ENCODE peak calls at places on chromosome 12, in ten cellular contexts. Q is stomach, T is SK-N-SH, O is breast epithelium, H is transverse colon, P is HCT116, S is suprapubic skin, E is GM12878, U is endothelial cell of umbilical vein, K is vagina. V is an unnamed sample. For H3K9me3, the result is how much of the 10 kb centered on the place peaks cover.

GRCh38 chr12:53180931-53181645 is 363 bp upstream of the CSAD start:
- DNase-seq in K (no peak), S (no peak), P (peak), H (peak), E (no peak), U (peak), Q (peak), O (peak), T (peak), V (peak)

GRCh38 chr12:53182836-53183235 is 2.1 kb upstream of the CSAD start:
- DNase-seq in E (no peak), O (no peak), P (no peak), T (no peak), K (no peak), U (peak), Q (no peak), S (no peak), H (no peak), V (no peak)

GRCh38 chr12:2332947-2333346 is 280.2 kb downstream of the CACNA1C start:
- DNase-seq in U (no peak), P (peak), T (no peak), S (no peak), E (no peak), O (no peak), H (no peak), Q (no peak), K (no peak), V (peak)

GRCh38 chr12:53659011-53659551 is 16.8 kb downstream of the ATP5MC2 start:
- DNase-seq in K (no peak), U (peak), T (no peak), Q (peak), P (peak), E (no peak), O (peak), S (no peak), H (peak), V (no peak)

GRCh38 chr12:49131973-49132461 is 822 bp upstream of the TUBA1B start:
- DNase-seq in O (no peak), S (no peak), T (no peak), Q (no peak), H (peak), K (no peak), P (no peak), U (peak), E (no peak), V (no peak)

GRCh38 chr12:116381744-116382455 is 104.4 kb upstream of the MED13L start:
- DNase-seq in S (no peak), P (no peak), T (no peak), E (no peak), Q (no peak), U (peak), H (no peak), K (no peak), O (no peak), V (no peak)

GRCh38 chr12:110271015-110271414 is 10.0 kb upstream of the ATP2A2 start:
- DNase-seq in H (no peak), S (no peak), E (no peak), P (no peak), U (no peak), O (no peak), K (no peak), T (no peak), Q (no peak), V (no peak)

GRCh38 chr12:47458273-47458672 is 247.6 kb downstream of the RPAP3 start:
- DNase-seq in U (no peak), E (no peak), H (no peak), P (peak), T (no peak), O (no peak), Q (no peak), K (no peak), S (no peak), V (no peak)

GRCh38 chr12:96237465-96238077 is 43.4 kb downstream of the ELK3 start:
- DNase-seq in S (peak), K (no peak), H (peak), Q (peak), E (no peak), O (peak), T (no peak), U (peak), P (no peak), V (peak)

GRCh38 chr12:94244165-94245133 is 96.1 kb downstream of the PLXNC1 start:
- DNase-seq in P (no peak), S (no peak), U (no peak), E (no peak), O (no peak), H (peak), T (no peak), Q (peak), K (no peak), V (no peak)

GRCh38 chr12:118327381-118327780 is 45.3 kb downstream of the TAOK3 start:
- DNase-seq in S (no peak), E (no peak), K (no peak), P (no peak), T (no peak), U (no peak), O (no peak), H (no peak), Q (no peak), V (no peak)

GRCh38 chr12:44603701-44604100 is 272.4 kb downstream of the NELL2 start:
- DNase-seq in E (no peak), Q (no peak), O (no peak), U (no peak), P (no peak), S (no peak), K (no peak), H (no peak), T (no peak), V (no peak)

GRCh38 chr12:47071241-47071852 is 8.1 kb upstream of the PCED1B start:
- DNase-seq in Q (no peak), T (no peak), U (no peak), P (no peak), E (no peak), K (no peak), H (no peak), S (no peak), O (no peak), V (no peak)

GRCh38 chr12:120628919-120629318 is 11.5 kb upstream of the CABP1 start:
- DNase-seq in P (no peak), U (no peak), E (no peak), Q (peak), T (peak), K (no peak), O (no peak), H (peak), S (no peak), V (no peak)

GRCh38 chr12:57451233-57451778 is 3.8 kb upstream of the INHBE start:
- DNase-seq in U (no peak), T (no peak), Q (no peak), S (no peak), O (no peak), E (no peak), H (no peak), K (no peak), P (no peak), V (no peak)

GRCh38 chr12:84198294-84198946 is 714.2 kb downstream of the SLC6A15 start:
- DNase-seq in P (no peak), U (no peak), H (no peak), T (no peak), E (no peak), K (no peak), O (no peak), S (no peak), Q (no peak), V (no peak)

GRCh38 chr12:95788637-95789036 is 1.9 kb downstream of the NTN4 start:
- DNase-seq in O (no peak), H (no peak), U (peak), K (no peak), T (no peak), S (no peak), P (no peak), Q (no peak), E (no peak), V (no peak)

GRCh38 chr12:68530965-68531364 is 79.7 kb upstream of the RAP1B start:
- DNase-seq in E (no peak), O (no peak), U (peak), S (no peak), K (no peak), P (no peak), H (no peak), Q (no peak), T (no peak), V (no peak)

GRCh38 chr12:57156701-57157403 is 9.4 kb upstream of the LRP1-AS start:
- DNase-seq in O (no peak), U (no peak), Q (no peak), T (no peak), S (no peak), P (no peak), H (no peak), E (no peak), K (no peak), V (peak)

GRCh38 chr12:7642876-7643309 is 22.8 kb downstream of the APOBEC1 start:
- DNase-seq in H (no peak), O (no peak), P (peak), Q (no peak), T (no peak), E (no peak), U (peak), K (no peak), S (no peak), V (no peak)

GRCh38 chr12:116196752-116197718 is 80.5 kb downstream of the MED13L start:
- DNase-seq in Q (no peak), T (peak), K (no peak), O (no peak), E (no peak), U (no peak), S (no peak), H (no peak), P (no peak), V (no peak)

GRCh38 chr12:5204271-5204670 is 160.6 kb downstream of the KCNA5 start:
- DNase-seq in K (no peak), O (no peak), T (no peak), H (no peak), E (no peak), U (no peak), Q (no peak), S (no peak), P (no peak), V (no peak)

GRCh38 chr12:115001538-115001937 is 317.6 kb upstream of the TBX3 start:
- DNase-seq in K (no peak), P (no peak), Q (no peak), O (no peak), U (no peak), H (no peak), E (no peak), T (no peak), S (no peak), V (no peak)

GRCh38 chr12:30694971-30695326 is 720 bp downstream of the IPO8 start:
- DNase-seq in P (peak), U (peak), S (no peak), T (peak), O (no peak), E (no peak), K (no peak), H (peak), Q (peak), V (peak)

GRCh38 chr12:68036642-68037041 is 47.4 kb downstream of the IFNG-AS1 start:
- DNase-seq in U (no peak), S (no peak), E (no peak), P (no peak), K (no peak), T (no peak), Q (no peak), O (no peak), H (no peak), V (no peak)

GRCh38 chr12:57579011-57579410 is 12.0 kb upstream of the PIP4K2C start:
- DNase-seq in O (no peak), U (no peak), E (no peak), Q (no peak), T (no peak), K (no peak), H (no peak), P (no peak), S (no peak), V (no peak)

GRCh38 chr12:50734409-50735263 is 29.3 kb upstream of the ATF1 start:
- DNase-seq in U (peak), Q (no peak), O (no peak), S (no peak), P (peak), K (no peak), H (no peak), T (peak), E (no peak), V (no peak)

GRCh38 chr12:100077367-100077766 is 65.3 kb downstream of the BLTP3B start:
- DNase-seq in T (peak), P (no peak), Q (no peak), H (no peak), U (no peak), K (no peak), O (no peak), S (no peak), E (no peak), V (no peak)
- H3K9me3 ChIP-seq in T (under half), P (under half), Q (under half), H (under half), U (under half), K (under half), O (under half), S (under half), E (under half), V (under half)

DNA sequence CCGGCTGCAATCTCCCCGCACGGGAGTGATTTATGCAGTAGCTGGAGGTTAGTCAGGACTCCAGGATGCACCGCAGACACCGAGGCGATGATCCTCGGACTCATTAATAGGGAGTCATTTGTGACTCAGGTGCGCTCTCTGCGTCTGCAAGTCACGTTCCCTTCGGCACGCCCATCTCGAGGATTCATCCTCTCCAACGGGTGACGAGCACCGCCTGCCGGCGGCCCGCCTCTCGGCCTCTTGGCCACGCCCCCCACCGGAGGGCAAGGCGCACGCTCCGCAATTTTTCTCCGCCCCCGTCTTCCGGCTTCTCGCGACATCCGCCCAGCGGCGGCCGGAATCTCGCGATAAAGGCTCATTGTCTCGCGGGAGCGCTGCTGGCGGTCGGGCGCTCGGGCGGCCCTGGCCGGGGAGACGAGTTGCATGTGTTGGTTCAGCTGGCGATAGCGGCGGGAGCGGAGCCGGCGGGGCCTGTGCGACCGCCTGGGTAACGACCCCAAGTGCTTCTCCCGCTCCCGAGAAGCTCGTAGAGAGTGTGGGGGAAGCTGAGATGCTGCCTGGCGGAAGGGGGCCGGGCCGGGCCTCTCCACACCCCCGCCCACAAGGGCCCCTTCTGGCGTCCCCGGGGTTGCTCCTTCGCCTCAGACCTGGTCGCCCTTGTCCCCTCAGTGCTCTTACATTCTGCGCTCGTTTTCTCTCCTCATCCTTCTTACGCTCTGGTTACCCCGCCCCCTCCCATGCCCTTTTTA is at the start of gene DENR:
- DNase-seq in U (peak), K (peak), Q (peak), O (peak), T (peak), S (peak), P (peak), E (peak), H (peak), V (peak)
- TF ChIP-seq POLR2AphosphoS5 in U (peak), K (peak), Q (peak), O (peak), T (peak), S (peak), P (peak), E (peak), H (peak), V (peak)

DNA sequence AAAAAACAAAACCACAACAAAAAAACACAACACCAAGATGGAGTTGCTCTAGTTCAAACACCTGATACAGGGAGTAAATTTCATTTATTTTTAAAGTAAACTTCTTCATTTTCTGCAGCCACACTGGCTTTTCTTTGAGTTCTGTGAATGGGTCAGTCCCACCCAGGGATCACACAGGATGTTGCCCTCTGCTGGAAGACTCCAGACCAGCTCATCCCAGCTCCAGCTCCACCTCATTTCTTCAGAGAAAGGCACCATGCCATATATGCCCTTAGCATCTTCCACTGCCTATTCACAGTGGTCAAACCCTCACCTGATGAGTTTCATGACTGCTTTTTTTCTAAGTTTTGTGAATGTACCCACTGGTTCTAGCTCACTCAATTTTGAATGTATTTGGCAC is 8.0 kb downstream of the GLIPR1 start:
- DNase-seq in S (no peak), Q (no peak), H (no peak), P (no peak), T (peak), E (no peak), U (no peak), O (no peak), K (no peak), V (no peak)
- TF ChIP-seq CTCF in S (no peak), Q (no peak), H (peak), P (peak), T (peak), E (peak), U (peak), O (no peak), K (no peak), V (no peak)

DNA sequence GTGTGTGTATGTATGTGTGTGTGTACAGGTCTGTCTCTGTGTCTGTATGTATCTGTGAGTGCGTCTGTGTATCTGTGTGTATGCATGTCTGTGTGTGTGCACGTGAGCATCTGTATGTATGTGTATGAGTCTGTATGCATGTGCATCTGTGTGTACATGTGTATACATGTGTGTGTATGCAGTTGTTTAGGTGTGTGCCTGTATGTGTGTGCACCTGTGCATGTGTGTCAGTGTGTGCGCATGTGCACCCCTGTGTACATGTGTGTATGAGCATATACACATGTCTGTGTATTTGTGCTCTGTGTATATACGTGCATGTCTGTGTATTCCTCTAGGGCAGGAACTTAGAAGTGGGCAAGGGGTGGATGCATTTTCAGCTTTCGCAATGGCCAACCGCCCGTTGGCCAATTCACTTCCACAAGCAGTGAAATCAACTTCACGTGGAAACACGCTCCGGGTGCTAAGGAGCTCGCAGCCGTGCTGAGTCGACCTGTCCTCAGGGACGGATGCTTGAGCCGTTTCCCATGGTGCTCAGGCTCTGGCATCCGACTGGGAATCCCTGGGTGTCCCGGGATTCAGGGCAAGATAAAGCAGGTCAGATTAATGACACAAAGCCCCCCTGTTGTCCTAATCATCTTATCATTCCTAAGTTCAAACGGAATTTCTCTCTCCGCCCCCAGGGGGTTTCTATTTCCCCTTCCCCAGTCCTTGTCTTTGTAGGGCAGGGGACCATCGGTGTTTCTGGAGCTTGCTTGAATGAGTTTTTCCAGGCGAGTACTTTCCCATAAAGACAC is 116.2 kb downstream of the TMEM132C start:
- DNase-seq in P (no peak), E (no peak), S (no peak), H (no peak), K (no peak), O (no peak), Q (no peak), U (no peak), T (no peak), V (no peak)
- H3K9me3 ChIP-seq in P (under half), E (under half), S (under half), H (under half), K (under half), O (under half), Q (under half), U (under half), T (under half), V (under half)

V was measured in sigmoid colon.